ENCODE peak calls at places on chromosomes 5 and 9, in ten cellular contexts. One of them, this sample, is unnamed.
A peak's percentile ranks its signal among the peaks of the same experiment; 100 is the strongest.

GRCh38 chr5:82174128-82174918 is 103.8 kb downstream of the RPS23 start:
- DNase-seq in epithelial cell of prostate: no peak
- DNase-seq in neuronal stem cell: peak; percentile 32
- DNase-seq in left ventricle myocardium inferior: peak; percentile 46
- DNase-seq in stimulated activated CD8-positive, alpha-beta memory T cell treated with anti-CD3 and anti-CD28 coated beads, Interleukin-4, amount 100 ng/mL, for 1 hour: peak; percentile 2
- DNase-seq in CD8-positive, alpha-beta T cell: peak; percentile 59
- DNase-seq in activated T-cell treated with anti-CD3 and anti-CD28 coated beads for 24 hours: peak; percentile 46
- DNase-seq in epithelial cell of esophagus: peak; percentile 83
- DNase-seq in stimulated activated CD4-positive, alpha-beta T cell treated with anti-CD3 and anti-CD28 coated beads, TNF-alpha, amount 100 ng/mL, for 24 hours: peak; percentile 63
- DNase-seq in NCI-H82: peak; percentile 73
- DNase-seq in this sample: peak; percentile 34

GRCh38 chr5:4802044-4802443 is 338.1 kb upstream of the ADAMTS16 start:
- DNase-seq in epithelial cell of esophagus: no peak
- DNase-seq in neuronal stem cell: no peak
- DNase-seq in activated T-cell treated with anti-CD3 and anti-CD28 coated beads for 24 hours: no peak
- DNase-seq in stimulated activated CD8-positive, alpha-beta memory T cell treated with anti-CD3 and anti-CD28 coated beads, Interleukin-4, amount 100 ng/mL, for 1 hour: no peak
- DNase-seq in epithelial cell of prostate: no peak
- DNase-seq in stimulated activated CD4-positive, alpha-beta T cell treated with anti-CD3 and anti-CD28 coated beads, TNF-alpha, amount 100 ng/mL, for 24 hours: no peak
- DNase-seq in left ventricle myocardium inferior: no peak
- DNase-seq in NCI-H82: no peak
- DNase-seq in CD8-positive, alpha-beta T cell: no peak
- DNase-seq in this sample: no peak

GRCh38 chr9:106753155-106753671 is 109.8 kb upstream of the ZNF462 start:
- DNase-seq in epithelial cell of esophagus: no peak
- DNase-seq in CD8-positive, alpha-beta T cell: no peak
- DNase-seq in NCI-H82: peak; percentile 47
- DNase-seq in left ventricle myocardium inferior: no peak
- DNase-seq in stimulated activated CD4-positive, alpha-beta T cell treated with anti-CD3 and anti-CD28 coated beads, TNF-alpha, amount 100 ng/mL, for 24 hours: no peak
- DNase-seq in epithelial cell of prostate: no peak
- DNase-seq in stimulated activated CD8-positive, alpha-beta memory T cell treated with anti-CD3 and anti-CD28 coated beads, Interleukin-4, amount 100 ng/mL, for 1 hour: no peak
- DNase-seq in neuronal stem cell: no peak
- DNase-seq in activated T-cell treated with anti-CD3 and anti-CD28 coated beads for 24 hours: no peak
- DNase-seq in this sample: no peak

GRCh38 chr9:81776834-81777233 is 87.5 kb upstream of the TLE1 start:
- DNase-seq in NCI-H82: no peak
- DNase-seq in epithelial cell of esophagus: no peak
- DNase-seq in CD8-positive, alpha-beta T cell: no peak
- DNase-seq in activated T-cell treated with anti-CD3 and anti-CD28 coated beads for 24 hours: no peak
- DNase-seq in stimulated activated CD4-positive, alpha-beta T cell treated with anti-CD3 and anti-CD28 coated beads, TNF-alpha, amount 100 ng/mL, for 24 hours: no peak
- DNase-seq in left ventricle myocardium inferior: no peak
- DNase-seq in stimulated activated CD8-positive, alpha-beta memory T cell treated with anti-CD3 and anti-CD28 coated beads, Interleukin-4, amount 100 ng/mL, for 1 hour: no peak
- DNase-seq in epithelial cell of prostate: no peak
- DNase-seq in neuronal stem cell: no peak
- DNase-seq in this sample: no peak

GRCh38 chr5:44532981-44533380 is 143.8 kb upstream of the FGF10 start:
- DNase-seq in neuronal stem cell: no peak
- DNase-seq in stimulated activated CD4-positive, alpha-beta T cell treated with anti-CD3 and anti-CD28 coated beads, TNF-alpha, amount 100 ng/mL, for 24 hours: no peak
- DNase-seq in stimulated activated CD8-positive, alpha-beta memory T cell treated with anti-CD3 and anti-CD28 coated beads, Interleukin-4, amount 100 ng/mL, for 1 hour: no peak
- DNase-seq in epithelial cell of esophagus: no peak
- DNase-seq in activated T-cell treated with anti-CD3 and anti-CD28 coated beads for 24 hours: no peak
- DNase-seq in CD8-positive, alpha-beta T cell: no peak
- DNase-seq in left ventricle myocardium inferior: no peak
- DNase-seq in NCI-H82: no peak
- DNase-seq in epithelial cell of prostate: no peak
- DNase-seq in this sample: no peak

GRCh38 chr5:108259306-108259705 is 122.6 kb downstream of the FBXL17 start:
- DNase-seq in left ventricle myocardium inferior: no peak
- DNase-seq in activated T-cell treated with anti-CD3 and anti-CD28 coated beads for 24 hours: no peak
- DNase-seq in CD8-positive, alpha-beta T cell: no peak
- DNase-seq in stimulated activated CD4-positive, alpha-beta T cell treated with anti-CD3 and anti-CD28 coated beads, TNF-alpha, amount 100 ng/mL, for 24 hours: no peak
- DNase-seq in neuronal stem cell: no peak
- DNase-seq in NCI-H82: no peak
- DNase-seq in epithelial cell of esophagus: peak; percentile 14
- DNase-seq in stimulated activated CD8-positive, alpha-beta memory T cell treated with anti-CD3 and anti-CD28 coated beads, Interleukin-4, amount 100 ng/mL, for 1 hour: no peak
- DNase-seq in epithelial cell of prostate: no peak
- DNase-seq in this sample: no peak

GRCh38 chr5:108380531-108381021 is 1.3 kb downstream of the FBXL17 start:
- DNase-seq in CD8-positive, alpha-beta T cell: peak; percentile 48
- DNase-seq in neuronal stem cell: peak; percentile 32
- DNase-seq in left ventricle myocardium inferior: peak; percentile 63
- DNase-seq in stimulated activated CD4-positive, alpha-beta T cell treated with anti-CD3 and anti-CD28 coated beads, TNF-alpha, amount 100 ng/mL, for 24 hours: peak; percentile 52
- DNase-seq in epithelial cell of prostate: no peak
- DNase-seq in activated T-cell treated with anti-CD3 and anti-CD28 coated beads for 24 hours: peak; percentile 32
- DNase-seq in NCI-H82: peak; percentile 46
- DNase-seq in epithelial cell of esophagus: peak; percentile 27
- DNase-seq in stimulated activated CD8-positive, alpha-beta memory T cell treated with anti-CD3 and anti-CD28 coated beads, Interleukin-4, amount 100 ng/mL, for 1 hour: peak; percentile 8
- DNase-seq in this sample: no peak

GRCh38 chr9:82991684-82992083 is 71.3 kb downstream of the RASEF start:
- DNase-seq in CD8-positive, alpha-beta T cell: no peak
- DNase-seq in epithelial cell of prostate: no peak
- DNase-seq in stimulated activated CD8-positive, alpha-beta memory T cell treated with anti-CD3 and anti-CD28 coated beads, Interleukin-4, amount 100 ng/mL, for 1 hour: no peak
- DNase-seq in stimulated activated CD4-positive, alpha-beta T cell treated with anti-CD3 and anti-CD28 coated beads, TNF-alpha, amount 100 ng/mL, for 24 hours: no peak
- DNase-seq in NCI-H82: peak; percentile 79
- DNase-seq in activated T-cell treated with anti-CD3 and anti-CD28 coated beads for 24 hours: no peak
- DNase-seq in epithelial cell of esophagus: no peak
- DNase-seq in left ventricle myocardium inferior: no peak
- DNase-seq in neuronal stem cell: no peak
- DNase-seq in this sample: no peak

GRCh38 chr5:118326496-118327045 is 661.8 kb downstream of the DTWD2 start:
- DNase-seq in epithelial cell of esophagus: peak; percentile 6
- DNase-seq in stimulated activated CD4-positive, alpha-beta T cell treated with anti-CD3 and anti-CD28 coated beads, TNF-alpha, amount 100 ng/mL, for 24 hours: no peak
- DNase-seq in neuronal stem cell: no peak
- DNase-seq in left ventricle myocardium inferior: no peak
- DNase-seq in epithelial cell of prostate: no peak
- DNase-seq in CD8-positive, alpha-beta T cell: no peak
- DNase-seq in NCI-H82: no peak
- DNase-seq in activated T-cell treated with anti-CD3 and anti-CD28 coated beads for 24 hours: no peak
- DNase-seq in stimulated activated CD8-positive, alpha-beta memory T cell treated with anti-CD3 and anti-CD28 coated beads, Interleukin-4, amount 100 ng/mL, for 1 hour: no peak
- DNase-seq in this sample: no peak

GRCh38 chr9:131654857-131655577 is 84.9 kb downstream of the RAPGEF1 start:
- DNase-seq in left ventricle myocardium inferior: no peak
- DNase-seq in stimulated activated CD4-positive, alpha-beta T cell treated with anti-CD3 and anti-CD28 coated beads, TNF-alpha, amount 100 ng/mL, for 24 hours: no peak
- DNase-seq in activated T-cell treated with anti-CD3 and anti-CD28 coated beads for 24 hours: no peak
- DNase-seq in NCI-H82: no peak
- DNase-seq in epithelial cell of esophagus: no peak
- DNase-seq in CD8-positive, alpha-beta T cell: no peak
- DNase-seq in epithelial cell of prostate: no peak
- DNase-seq in stimulated activated CD8-positive, alpha-beta memory T cell treated with anti-CD3 and anti-CD28 coated beads, Interleukin-4, amount 100 ng/mL, for 1 hour: no peak
- DNase-seq in neuronal stem cell: no peak
- DNase-seq in this sample: no peak

GRCh38 chr9:134206317-134207300 is 42.2 kb upstream of the RNU6ATAC start:
- DNase-seq in activated T-cell treated with anti-CD3 and anti-CD28 coated beads for 24 hours: no peak
- DNase-seq in left ventricle myocardium inferior: no peak
- DNase-seq in neuronal stem cell: no peak
- DNase-seq in epithelial cell of prostate: no peak
- DNase-seq in CD8-positive, alpha-beta T cell: no peak
- DNase-seq in stimulated activated CD8-positive, alpha-beta memory T cell treated with anti-CD3 and anti-CD28 coated beads, Interleukin-4, amount 100 ng/mL, for 1 hour: no peak
- DNase-seq in stimulated activated CD4-positive, alpha-beta T cell treated with anti-CD3 and anti-CD28 coated beads, TNF-alpha, amount 100 ng/mL, for 24 hours: no peak
- DNase-seq in epithelial cell of esophagus: no peak
- DNase-seq in NCI-H82: no peak
- DNase-seq in this sample: no peak

GRCh38 chr9:134858051-134858841 is 22.4 kb upstream of the FCN2 start:
- DNase-seq in epithelial cell of esophagus: no peak
- DNase-seq in left ventricle myocardium inferior: no peak
- DNase-seq in stimulated activated CD8-positive, alpha-beta memory T cell treated with anti-CD3 and anti-CD28 coated beads, Interleukin-4, amount 100 ng/mL, for 1 hour: no peak
- DNase-seq in epithelial cell of prostate: peak; percentile 14
- DNase-seq in NCI-H82: no peak
- DNase-seq in activated T-cell treated with anti-CD3 and anti-CD28 coated beads for 24 hours: peak; percentile 18
- DNase-seq in CD8-positive, alpha-beta T cell: no peak
- DNase-seq in stimulated activated CD4-positive, alpha-beta T cell treated with anti-CD3 and anti-CD28 coated beads, TNF-alpha, amount 100 ng/mL, for 24 hours: peak; percentile 44
- DNase-seq in neuronal stem cell: no peak
- DNase-seq in this sample: no peak

GRCh38 chr5:94618029-94618492 is 343 bp downstream of the KIAA0825 start:
- DNase-seq in epithelial cell of esophagus: peak; percentile 79
- DNase-seq in stimulated activated CD8-positive, alpha-beta memory T cell treated with anti-CD3 and anti-CD28 coated beads, Interleukin-4, amount 100 ng/mL, for 1 hour: no peak
- DNase-seq in CD8-positive, alpha-beta T cell: no peak
- DNase-seq in stimulated activated CD4-positive, alpha-beta T cell treated with anti-CD3 and anti-CD28 coated beads, TNF-alpha, amount 100 ng/mL, for 24 hours: no peak
- DNase-seq in left ventricle myocardium inferior: peak; percentile 56
- DNase-seq in epithelial cell of prostate: no peak
- DNase-seq in neuronal stem cell: no peak
- DNase-seq in activated T-cell treated with anti-CD3 and anti-CD28 coated beads for 24 hours: no peak
- DNase-seq in NCI-H82: peak; percentile 76
- DNase-seq in this sample: no peak

GRCh38 chr9:112754578-112754977 is 4.0 kb downstream of the SNX30 start:
- DNase-seq in stimulated activated CD4-positive, alpha-beta T cell treated with anti-CD3 and anti-CD28 coated beads, TNF-alpha, amount 100 ng/mL, for 24 hours: no peak
- DNase-seq in CD8-positive, alpha-beta T cell: peak; percentile 13
- DNase-seq in stimulated activated CD8-positive, alpha-beta memory T cell treated with anti-CD3 and anti-CD28 coated beads, Interleukin-4, amount 100 ng/mL, for 1 hour: no peak
- DNase-seq in epithelial cell of prostate: no peak
- DNase-seq in epithelial cell of esophagus: peak; percentile 35
- DNase-seq in left ventricle myocardium inferior: no peak
- DNase-seq in activated T-cell treated with anti-CD3 and anti-CD28 coated beads for 24 hours: no peak
- DNase-seq in neuronal stem cell: no peak
- DNase-seq in NCI-H82: no peak
- DNase-seq in this sample: no peak

GRCh38 chr9:13587581-13587980 is 308.1 kb upstream of the MPDZ start:
- DNase-seq in stimulated activated CD4-positive, alpha-beta T cell treated with anti-CD3 and anti-CD28 coated beads, TNF-alpha, amount 100 ng/mL, for 24 hours: no peak
- DNase-seq in epithelial cell of esophagus: no peak
- DNase-seq in CD8-positive, alpha-beta T cell: no peak
- DNase-seq in NCI-H82: no peak
- DNase-seq in epithelial cell of prostate: no peak
- DNase-seq in neuronal stem cell: no peak
- DNase-seq in activated T-cell treated with anti-CD3 and anti-CD28 coated beads for 24 hours: no peak
- DNase-seq in left ventricle myocardium inferior: no peak
- DNase-seq in stimulated activated CD8-positive, alpha-beta memory T cell treated with anti-CD3 and anti-CD28 coated beads, Interleukin-4, amount 100 ng/mL, for 1 hour: no peak
- DNase-seq in this sample: no peak

GRCh38 chr5:52692618-52693017 is 95.1 kb upstream of the ITGA1 start:
- DNase-seq in left ventricle myocardium inferior: no peak
- DNase-seq in epithelial cell of esophagus: no peak
- DNase-seq in NCI-H82: no peak
- DNase-seq in epithelial cell of prostate: no peak
- DNase-seq in CD8-positive, alpha-beta T cell: no peak
- DNase-seq in neuronal stem cell: no peak
- DNase-seq in stimulated activated CD4-positive, alpha-beta T cell treated with anti-CD3 and anti-CD28 coated beads, TNF-alpha, amount 100 ng/mL, for 24 hours: no peak
- DNase-seq in stimulated activated CD8-positive, alpha-beta memory T cell treated with anti-CD3 and anti-CD28 coated beads, Interleukin-4, amount 100 ng/mL, for 1 hour: no peak
- DNase-seq in activated T-cell treated with anti-CD3 and anti-CD28 coated beads for 24 hours: no peak
- DNase-seq in this sample: no peak

GRCh38 chr9:126613656-126614055 is at the start of gene LMX1B:
- DNase-seq in CD8-positive, alpha-beta T cell: no peak
- DNase-seq in left ventricle myocardium inferior: peak; percentile 72
- DNase-seq in epithelial cell of prostate: no peak
- DNase-seq in epithelial cell of esophagus: peak; percentile 69
- DNase-seq in neuronal stem cell: no peak
- DNase-seq in stimulated activated CD8-positive, alpha-beta memory T cell treated with anti-CD3 and anti-CD28 coated beads, Interleukin-4, amount 100 ng/mL, for 1 hour: no peak
- DNase-seq in activated T-cell treated with anti-CD3 and anti-CD28 coated beads for 24 hours: no peak
- DNase-seq in stimulated activated CD4-positive, alpha-beta T cell treated with anti-CD3 and anti-CD28 coated beads, TNF-alpha, amount 100 ng/mL, for 24 hours: no peak
- DNase-seq in NCI-H82: peak; percentile 30
- DNase-seq in this sample: no peak

GRCh38 chr5:137960141-137960540 is 70.9 kb downstream of the PKD2L2 start:
- DNase-seq in stimulated activated CD4-positive, alpha-beta T cell treated with anti-CD3 and anti-CD28 coated beads, TNF-alpha, amount 100 ng/mL, for 24 hours: no peak
- DNase-seq in epithelial cell of prostate: no peak
- DNase-seq in stimulated activated CD8-positive, alpha-beta memory T cell treated with anti-CD3 and anti-CD28 coated beads, Interleukin-4, amount 100 ng/mL, for 1 hour: no peak
- DNase-seq in activated T-cell treated with anti-CD3 and anti-CD28 coated beads for 24 hours: no peak
- DNase-seq in CD8-positive, alpha-beta T cell: no peak
- DNase-seq in NCI-H82: no peak
- DNase-seq in neuronal stem cell: no peak
- DNase-seq in left ventricle myocardium inferior: no peak
- DNase-seq in epithelial cell of esophagus: no peak
- DNase-seq in this sample: no peak

GRCh38 chr5:41115281-41115680 is 44.1 kb upstream of the MROH2B start:
- DNase-seq in stimulated activated CD8-positive, alpha-beta memory T cell treated with anti-CD3 and anti-CD28 coated beads, Interleukin-4, amount 100 ng/mL, for 1 hour: no peak
- DNase-seq in epithelial cell of prostate: no peak
- DNase-seq in epithelial cell of esophagus: peak; percentile 29
- DNase-seq in CD8-positive, alpha-beta T cell: no peak
- DNase-seq in left ventricle myocardium inferior: no peak
- DNase-seq in stimulated activated CD4-positive, alpha-beta T cell treated with anti-CD3 and anti-CD28 coated beads, TNF-alpha, amount 100 ng/mL, for 24 hours: no peak
- DNase-seq in activated T-cell treated with anti-CD3 and anti-CD28 coated beads for 24 hours: no peak
- DNase-seq in NCI-H82: no peak
- DNase-seq in neuronal stem cell: no peak
- DNase-seq in this sample: no peak

GRCh38 chr5:143933434-143933833 is 121.5 kb downstream of the HMHB1 start:
- DNase-seq in epithelial cell of prostate: peak; percentile 45
- DNase-seq in CD8-positive, alpha-beta T cell: no peak
- DNase-seq in stimulated activated CD4-positive, alpha-beta T cell treated with anti-CD3 and anti-CD28 coated beads, TNF-alpha, amount 100 ng/mL, for 24 hours: no peak
- DNase-seq in epithelial cell of esophagus: peak; percentile 86
- DNase-seq in stimulated activated CD8-positive, alpha-beta memory T cell treated with anti-CD3 and anti-CD28 coated beads, Interleukin-4, amount 100 ng/mL, for 1 hour: no peak
- DNase-seq in left ventricle myocardium inferior: no peak
- DNase-seq in neuronal stem cell: no peak
- DNase-seq in NCI-H82: no peak
- DNase-seq in activated T-cell treated with anti-CD3 and anti-CD28 coated beads for 24 hours: no peak
- DNase-seq in this sample: no peak

GRCh38 chr5:1633605-1634336 is 110.0 kb upstream of the LPCAT1 start:
- DNase-seq in left ventricle myocardium inferior: peak; percentile 83
- DNase-seq in NCI-H82: peak; percentile 81
- DNase-seq in stimulated activated CD8-positive, alpha-beta memory T cell treated with anti-CD3 and anti-CD28 coated beads, Interleukin-4, amount 100 ng/mL, for 1 hour: peak; percentile 51
- DNase-seq in epithelial cell of prostate: no peak
- DNase-seq in epithelial cell of esophagus: peak; percentile 57
- DNase-seq in neuronal stem cell: peak; percentile 71
- DNase-seq in stimulated activated CD4-positive, alpha-beta T cell treated with anti-CD3 and anti-CD28 coated beads, TNF-alpha, amount 100 ng/mL, for 24 hours: peak; percentile 76
- DNase-seq in activated T-cell treated with anti-CD3 and anti-CD28 coated beads for 24 hours: peak; percentile 79
- DNase-seq in CD8-positive, alpha-beta T cell: peak; percentile 68
- DNase-seq in this sample: no peak

This sample was measured in activated CD8-positive, alpha-beta memory T cell treated with anti-CD3 and anti-CD28 coated beads for 1 hour.